ENCODE peak calls at places on chromosomes 16 and 17, in seven cellular contexts. E is CD8-positive, alpha-beta memory T cell; X is neural progenitor cell; A is CD4-positive, CD25-positive, alpha-beta regulatory T cell; N is heart left ventricle; M is heart right ventricle; Y is body of pancreas. Q is an unnamed sample.

GRCh38 chr16:84485255-84486010 is 19.0 kb downstream of the MEAK7 start:
- DNase-seq in X (no peak), E (no peak), A (no peak), N (peak; percentile 14), Y (no peak), M (no peak), Q (peak; percentile 38)

GRCh38 chr17:35254107-35254802 is 11.4 kb downstream of the SLFN5 start:
- DNase-seq in M (no peak), X (no peak), Y (peak; percentile 92), N (peak; percentile 45), A (no peak), E (no peak), Q (peak; percentile 80)

GRCh38 chr17:51347851-51348584 is 87.7 kb downstream of the UTP18 start:
- DNase-seq in M (no peak), E (no peak), X (no peak), A (no peak), Y (no peak), N (no peak), Q (no peak)

GRCh38 chr17:39622380-39623006 is 4.3 kb upstream of the PPP1R1B start:
- DNase-seq in X (no peak), N (no peak), Y (no peak), A (peak; percentile 34), E (peak; percentile 71), M (no peak), Q (no peak)

GRCh38 chr17:1625053-1625452 is 3.6 kb downstream of the SLC43A2 start:
- DNase-seq in N (no peak), A (no peak), X (no peak), Y (no peak), M (no peak), E (no peak), Q (no peak)

GRCh38 chr16:72889616-72890235 is 158.2 kb downstream of the ZFHX3 start:
- DNase-seq in Y (no peak), N (no peak), E (no peak), M (no peak), X (no peak), A (no peak), Q (no peak)

GRCh38 chr17:8369944-8370343 is 6.6 kb downstream of the KRABD2 start:
- DNase-seq in X (no peak), N (no peak), M (no peak), A (no peak), Y (no peak), E (no peak), Q (no peak)

GRCh38 chr16:83561876-83562275 is 245.9 kb upstream of the HSBP1 start:
- DNase-seq in Y (no peak), A (no peak), X (peak; percentile 63), M (no peak), E (no peak), N (no peak), Q (no peak)

GRCh38 chr16:77213542-77214108 is 14.4 kb downstream of the SYCE1L start:
- DNase-seq in M (no peak), Y (no peak), E (no peak), X (no peak), A (no peak), N (no peak), Q (no peak)

GRCh38 chr16:69465881-69466280 is 41.5 kb downstream of the CYB5B start:
- DNase-seq in E (no peak), Y (no peak), A (no peak), X (no peak), N (no peak), M (no peak), Q (no peak)

GRCh38 chr17:74271902-74272563 is 2.0 kb upstream of the DNAI2 start:
- DNase-seq in Y (no peak), A (no peak), E (no peak), M (peak; percentile 61), X (peak; percentile 46), N (peak; percentile 54), Q (no peak)

GRCh38 chr16:29877266-29877961 is 14.4 kb upstream of the CDIPT start:
- DNase-seq in X (peak; percentile 97), A (peak; percentile 25), E (no peak), M (no peak), Y (peak; percentile 37), N (no peak), Q (no peak)

GRCh38 chr17:28916302-28916934 is 13.5 kb upstream of the DHRS13 start:
- DNase-seq in E (peak; percentile 62), M (no peak), Y (peak; percentile 62), X (peak; percentile 58), A (peak; percentile 54), N (no peak), Q (no peak)

GRCh38 chr16:3503513-3503912 is 2.7 kb downstream of the CLUAP1 start:
- DNase-seq in Y (no peak), E (peak; percentile 71), X (no peak), M (no peak), N (no peak), A (peak; percentile 55), Q (no peak)
- H3K27ac ChIP-seq in Y (no peak overlapping the region), E (no peak overlapping the region), X (no peak overlapping the region), M (no peak overlapping the region), N (no peak overlapping the region), A (peak overlapping the region; percentile 77), Q (no peak overlapping the region)

DNA sequence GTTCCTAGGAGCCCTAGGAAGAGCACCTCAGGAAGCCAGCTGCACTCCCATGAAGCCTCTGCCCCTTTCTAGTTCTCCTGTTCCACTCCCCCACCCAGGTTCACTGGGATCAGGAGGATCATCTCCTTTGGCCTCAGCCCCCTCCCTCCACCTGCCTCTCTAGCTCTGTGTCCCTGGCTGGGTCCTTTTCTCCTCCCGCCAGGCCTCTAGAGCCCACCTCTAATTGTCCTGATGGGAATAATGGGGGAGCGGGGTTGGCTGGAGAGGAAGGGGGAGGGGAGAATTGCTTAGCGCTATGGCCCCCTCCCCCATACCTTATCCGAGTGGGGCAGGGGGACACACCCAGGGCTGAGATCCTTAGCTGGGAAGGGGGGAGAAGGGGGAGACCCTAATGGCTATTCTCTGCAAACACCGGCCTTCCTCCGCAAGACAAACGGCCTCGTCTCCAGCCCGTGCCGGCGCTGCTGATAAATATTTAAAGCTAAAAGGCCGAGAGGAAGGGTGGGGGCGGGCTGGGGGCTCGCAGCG is 999 bp downstream of the HOXB7 start:
- DNase-seq in M (no peak), X (no peak), A (no peak), N (no peak), Y (no peak), E (no peak), Q (no peak)
- H3K4me3 ChIP-seq in M (peak overlapping the region; percentile 47), X (no peak overlapping the region), A (no peak overlapping the region), N (peak overlapping the region; percentile 44), Y (no peak overlapping the region), E (peak overlapping the region; percentile 90), Q (peak overlapping the region; percentile 55)

GRCh38 chr17:77965354-77965753 is 6.9 kb downstream of the TNRC6C start:
- DNase-seq in X (no peak), E (no peak), A (no peak), N (no peak), M (no peak), Y (no peak), Q (no peak)

GRCh38 chr17:77961741-77962140 is 3.2 kb downstream of the TNRC6C start:
- DNase-seq in X (no peak), E (no peak), M (no peak), Y (no peak), A (no peak), N (no peak), Q (no peak)

GRCh38 chr17:77966476-77966875 is 8.0 kb downstream of the TNRC6C start:
- DNase-seq in X (no peak), E (no peak), Y (no peak), N (no peak), A (no peak), M (no peak), Q (no peak)

GRCh38 chr17:77962349-77962748 is 3.8 kb downstream of the TNRC6C start:
- DNase-seq in A (no peak), X (peak; percentile 32), Y (no peak), M (no peak), E (no peak), N (no peak), Q (no peak)

DNA sequence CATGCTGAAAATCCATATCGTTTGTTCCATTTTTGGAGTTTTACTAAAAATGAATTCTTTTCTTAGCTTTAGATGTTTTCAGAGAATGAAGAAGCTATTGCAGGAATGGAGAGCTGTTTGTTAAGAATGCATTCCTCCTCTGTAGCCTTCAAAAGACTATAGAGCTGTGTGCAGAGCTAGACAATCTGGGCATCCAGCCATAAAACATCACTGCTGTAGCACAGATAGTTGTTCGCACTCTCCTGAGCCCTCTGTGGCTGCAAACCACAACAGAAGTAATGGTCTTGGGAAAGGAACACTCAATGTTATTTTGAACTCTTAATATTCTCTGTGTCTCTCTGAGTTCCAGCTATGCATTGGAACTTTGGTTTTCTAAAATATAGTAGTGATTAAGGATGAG is 4.9 kb downstream of the TNRC6C start:
- DNase-seq in M (no peak), E (peak; percentile 75), N (peak; percentile 73), A (peak; percentile 48), Y (peak; percentile 54), X (peak; percentile 74), Q (no peak)
- H3K27ac ChIP-seq in M (no peak overlapping the region), E (no peak overlapping the region), N (peak overlapping the region; percentile 31), A (no peak overlapping the region), Y (no peak overlapping the region), X (no peak overlapping the region), Q (no peak overlapping the region)

DNA sequence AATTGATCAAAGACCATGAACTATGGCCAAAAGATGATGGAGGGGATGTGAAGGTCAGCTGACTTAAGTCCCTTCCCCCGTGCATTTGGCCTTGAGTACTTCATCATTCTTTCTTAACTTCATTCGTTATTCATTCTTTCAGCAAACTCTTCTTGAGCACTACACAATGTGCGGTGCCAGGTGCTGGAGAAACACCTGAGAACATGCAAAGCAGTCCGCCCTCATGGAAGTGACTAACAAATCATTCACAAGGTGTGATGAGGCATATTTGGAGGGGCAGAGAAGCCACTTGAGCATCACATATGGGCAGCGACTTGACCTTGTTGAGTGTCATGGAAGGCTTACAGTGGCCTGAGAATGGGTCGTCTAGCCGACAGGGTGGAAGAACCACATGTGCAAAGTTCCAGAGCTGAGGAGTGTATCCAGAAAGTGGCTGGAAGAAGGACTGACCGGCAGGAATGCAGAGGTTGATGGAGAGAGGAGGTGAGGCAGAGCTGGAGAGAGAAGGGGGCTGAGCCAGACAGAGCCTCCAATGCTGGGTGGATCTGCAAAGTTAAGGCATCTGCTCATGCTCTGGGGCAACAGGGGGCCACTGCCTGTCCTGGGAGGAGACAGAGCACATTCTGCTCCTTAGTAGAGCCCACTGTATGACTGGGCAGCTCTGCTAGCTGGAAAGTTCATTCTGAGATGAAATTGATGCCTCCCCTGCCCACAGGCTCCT is 25.1 kb upstream of the EIF1 start:
- DNase-seq in A (no peak), Y (no peak), M (no peak), E (no peak), N (no peak), X (no peak), Q (no peak)
- H3K4me3 ChIP-seq in A (no peak overlapping the region), Y (no peak overlapping the region), M (no peak overlapping the region), E (no peak overlapping the region), N (no peak overlapping the region), X (no peak overlapping the region), Q (no peak overlapping the region)

Q was measured in coronary artery.